ENCODE peak calls at places on chromosomes 6 and 20, in seven cellular contexts. K, J, M, O, A, G and W are unnamed samples.

GRCh38 chr6:33744895-33745546 is 1.7 kb downstream of the IP6K3 start:
- DNase-seq in J (no peak), G (no peak), A (no peak), O (no peak), K (no peak), M (no peak), W (no peak)

GRCh38 chr6:163872335-163872734 is 457.8 kb downstream of the QKI start:
- DNase-seq in A (no peak), M (peak), G (peak), O (peak), K (no peak), J (no peak), W (no peak)

GRCh38 chr6:3697609-3698008 is 53.9 kb downstream of the PXDC1 start:
- DNase-seq in A (no peak), G (peak), J (no peak), M (peak), O (peak), K (peak), W (no peak)

GRCh38 chr20:62602550-62602949 is 39.8 kb upstream of the SLCO4A1 start:
- DNase-seq in G (no peak), J (peak), A (peak), M (no peak), K (peak), O (no peak), W (no peak)

GRCh38 chr6:15761045-15761502 is 98.2 kb upstream of the DTNBP1 start:
- DNase-seq in M (no peak), O (no peak), K (no peak), A (no peak), G (no peak), J (no peak), W (no peak)

GRCh38 chr6:3868544-3868943 is 19.4 kb downstream of the FAM50B start:
- DNase-seq in A (no peak), O (peak), K (no peak), J (no peak), G (no peak), M (peak), W (no peak)

GRCh38 chr20:53003420-53003819 is 31.3 kb downstream of the TSHZ2 start:
- DNase-seq in M (peak), J (no peak), A (no peak), G (no peak), O (no peak), K (no peak), W (no peak)

GRCh38 chr6:22732186-22732970 is 163.0 kb downstream of the HDGFL1 start:
- DNase-seq in K (no peak), J (no peak), G (no peak), O (no peak), M (peak), A (no peak), W (no peak)

GRCh38 chr6:94049001-94049400 is 629.6 kb upstream of the EPHA7 start:
- DNase-seq in A (no peak), J (no peak), K (no peak), O (no peak), M (no peak), G (no peak), W (no peak)

GRCh38 chr20:46009847-46010246 is 1.1 kb downstream of the MMP9 start:
- DNase-seq in M (no peak), G (no peak), K (no peak), J (no peak), A (no peak), O (no peak), W (no peak)

GRCh38 chr6:94052754-94053153 is 633.4 kb upstream of the EPHA7 start:
- DNase-seq in M (no peak), G (no peak), O (no peak), J (no peak), A (no peak), K (no peak), W (no peak)

GRCh38 chr6:69796081-69796626 is 656 bp downstream of the LMBRD1 start:
- DNase-seq in A (no peak), G (no peak), J (peak), M (peak), O (no peak), K (peak), W (peak)

GRCh38 chr6:32623693-32624092 is 13.5 kb upstream of the HLA-DQA1 start:
- DNase-seq in A (no peak), O (no peak), G (no peak), K (no peak), M (no peak), J (no peak), W (no peak)

GRCh38 chr20:51122931-51123658 is 100.2 kb upstream of the KCNG1 start:
- DNase-seq in A (no peak), M (no peak), J (no peak), K (no peak), G (no peak), O (no peak), W (no peak)

GRCh38 chr6:141118991-141119390 is 1013.7 kb upstream of the GJE1 start:
- DNase-seq in G (no peak), K (no peak), O (no peak), A (no peak), M (no peak), J (no peak), W (no peak)

GRCh38 chr6:165439928-165440554 is 130.6 kb upstream of the C6orf118 start:
- DNase-seq in J (no peak), G (peak), K (peak), O (no peak), A (no peak), M (peak), W (no peak)

GRCh38 chr6:26273673-26274595 is 91.1 kb upstream of the BTN3A2 start:
- DNase-seq in J (no peak), G (no peak), A (no peak), M (peak), O (no peak), K (no peak), W (no peak)

GRCh38 chr6:108294297-108294786 is 512 bp upstream of the AFG1L start:
- DNase-seq in M (no peak), G (no peak), A (no peak), K (no peak), O (no peak), J (no peak), W (no peak)

GRCh38 chr6:42073287-42073686 is 23.0 kb downstream of the TAF8 start:
- DNase-seq in J (no peak), A (no peak), O (no peak), M (no peak), K (no peak), G (no peak), W (no peak)

GRCh38 chr6:130843575-130844320 is 16.5 kb downstream of the SMLR1 start:
- DNase-seq in M (peak), A (no peak), O (peak), G (peak), J (no peak), K (peak), W (no peak)

GRCh38 chr6:111812080-111813038 is 60.9 kb downstream of the FYN start:
- DNase-seq in A (no peak), K (peak), G (peak), M (peak), O (no peak), J (no peak), W (no peak)

GRCh38 chr6:167402195-167402686 is 77.4 kb downstream of the TTLL2 start:
- DNase-seq in M (no peak), J (no peak), G (no peak), K (no peak), O (no peak), A (peak), W (no peak)

GRCh38 chr6:12751694-12752304 is 35.2 kb downstream of the PHACTR1 start:
- DNase-seq in K (peak), O (peak), J (peak), G (peak), A (no peak), M (peak), W (no peak)

GRCh38 chr6:1913572-1913971 is 303.9 kb downstream of the FOXC1 start:
- DNase-seq in M (no peak), J (no peak), O (no peak), K (no peak), A (no peak), G (no peak), W (no peak)

GRCh38 chr6:1912731-1913130 is 303.0 kb downstream of the FOXC1 start:
- DNase-seq in M (no peak), J (no peak), K (peak), A (no peak), G (no peak), O (no peak), W (no peak)

GRCh38 chr6:1915226-1915625 is 305.5 kb downstream of the FOXC1 start:
- DNase-seq in M (no peak), A (no peak), G (no peak), O (no peak), J (no peak), K (no peak), W (no peak)

GRCh38 chr6:1916334-1916985 is 306.7 kb downstream of the FOXC1 start:
- DNase-seq in A (no peak), J (no peak), O (peak), G (peak), K (peak), M (peak), W (no peak)

GRCh38 chr6:1917628-1918371 is 308.1 kb downstream of the FOXC1 start:
- DNase-seq in A (no peak), K (peak), O (peak), J (no peak), G (peak), M (peak), W (peak)
- TF ChIP-seq CTCF in A (no peak), K (no peak), O (no peak), J (no peak), G (no peak), M (no peak), W (no peak)

GRCh38 chr20:41364236-41364855 is 2.3 kb downstream of the EMILIN3 start:
- DNase-seq in G (no peak), A (no peak), M (no peak), O (no peak), K (no peak), J (no peak), W (no peak)
- TF ChIP-seq CTCF in G (peak), A (no peak), M (no peak), O (peak), K (no peak), J (no peak), W (no peak)

DNA sequence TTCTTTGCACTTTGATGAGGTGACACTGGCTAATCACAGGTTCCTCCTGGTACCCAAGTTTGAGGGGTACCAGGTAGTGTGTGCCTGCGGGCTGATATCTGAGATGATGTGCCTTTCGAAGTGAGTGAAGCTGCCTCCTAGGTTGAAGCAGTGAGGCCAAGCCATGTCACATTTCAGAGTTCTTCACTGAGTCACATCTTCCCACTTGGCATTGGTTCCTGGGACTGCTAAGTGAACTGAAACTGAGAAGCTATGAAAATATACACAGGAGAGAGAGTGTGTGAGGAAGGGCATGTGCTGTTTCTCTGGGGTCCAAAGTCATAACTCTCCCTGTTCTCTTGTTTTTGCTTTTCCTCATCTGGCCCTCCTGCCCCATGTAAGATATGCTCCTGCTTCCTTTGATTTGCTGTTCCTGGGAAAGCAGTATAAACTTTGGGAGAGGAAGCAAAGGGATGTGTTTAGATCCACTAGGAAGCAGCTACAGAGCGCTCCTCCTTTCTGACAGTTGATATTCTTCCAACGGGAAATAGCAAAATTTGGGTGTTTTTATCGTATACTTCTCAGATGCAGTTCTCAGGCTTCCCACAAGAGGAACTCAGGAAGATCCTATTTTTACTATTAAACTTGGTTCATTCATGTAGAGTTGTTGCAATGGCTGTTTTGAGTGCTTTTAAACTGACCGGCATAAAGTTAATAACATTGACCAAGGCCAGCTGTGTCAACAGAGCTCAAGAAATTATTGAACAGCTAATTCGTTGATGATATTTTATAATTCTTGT is 153.7 kb downstream of the MOXD1 start:
- DNase-seq in G (peak), M (peak), J (no peak), K (no peak), A (no peak), O (no peak), W (no peak)
- TF ChIP-seq CTCF in G (peak), M (peak), J (no peak), K (no peak), A (no peak), O (no peak), W (no peak)

DNA sequence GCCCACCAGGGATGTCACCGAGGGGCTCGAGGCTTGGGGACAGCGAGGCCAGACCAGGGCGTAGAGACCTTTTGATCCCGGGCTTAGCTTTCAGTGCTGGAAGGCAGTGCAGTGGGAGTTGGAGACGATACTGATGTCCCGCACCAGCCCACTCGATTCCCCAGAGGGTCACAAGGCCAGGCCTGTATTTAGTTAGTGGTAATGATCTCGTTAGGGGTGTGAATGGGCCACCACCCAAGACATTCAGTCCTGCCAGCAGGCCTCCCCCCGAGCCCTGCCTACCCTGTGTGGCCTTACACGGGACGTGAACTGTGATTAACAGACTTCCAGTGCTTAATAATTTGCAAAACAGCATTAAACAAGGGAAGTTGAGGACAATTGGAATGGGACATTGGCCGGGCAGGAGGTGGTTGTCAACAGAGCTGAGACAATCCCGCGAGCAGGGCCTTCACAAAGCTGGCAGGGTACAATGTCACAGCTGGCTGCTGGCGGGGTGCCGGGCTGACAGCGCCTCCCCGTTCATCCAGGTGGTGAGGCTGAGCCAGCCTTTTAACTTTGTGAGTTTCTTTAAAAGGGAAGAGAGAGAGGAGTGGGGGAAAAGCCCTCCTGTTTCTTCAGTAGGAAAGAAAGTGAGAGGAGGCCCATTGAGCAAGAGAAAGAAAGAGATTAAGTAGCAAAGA is 175.3 kb upstream of the RALGAPA2 start:
- DNase-seq in A (no peak), K (no peak), G (no peak), J (no peak), M (no peak), O (no peak), W (no peak)
- TF ChIP-seq CTCF in A (no peak), K (no peak), G (no peak), J (no peak), M (no peak), O (no peak), W (no peak)

DNA sequence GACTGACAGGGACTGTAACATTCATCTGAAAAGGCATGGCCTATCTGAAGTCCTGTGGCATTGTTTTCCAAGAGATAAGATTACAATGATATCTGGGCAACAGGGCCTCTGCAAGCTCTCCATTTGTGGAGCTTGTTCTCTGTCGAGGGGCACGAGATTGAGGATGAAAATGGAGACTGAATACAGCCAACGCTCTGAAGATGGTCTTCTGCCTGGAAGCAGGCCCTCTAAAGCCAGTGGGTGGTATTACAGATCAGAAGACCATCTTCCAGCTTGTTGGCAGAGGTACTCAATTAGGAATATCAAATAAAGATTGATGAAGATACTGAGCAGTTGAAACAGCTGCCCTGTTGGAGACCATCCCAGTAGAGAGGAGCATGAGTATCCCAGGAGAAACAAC is 288.2 kb downstream of the CENPW start:
- DNase-seq in A (no peak), M (no peak), O (no peak), K (no peak), J (no peak), G (no peak), W (no peak)
- TF ChIP-seq CTCF in A (no peak), M (no peak), O (no peak), K (no peak), J (no peak), G (no peak), W (no peak)